ENCODE peak calls at places on chromosomes 11 and 22, in ten cellular contexts. One of them, this sample, is unnamed. For H3K9me2, the result is how much of the 10 kb centered on the place peaks cover.

GRCh38 chr22:30423296-30423958 is 2.1 kb upstream of the MTFP1 start:
- DNase-seq in HCT116: no peak
- DNase-seq in GM23248: peak
- DNase-seq in SK-N-SH: no peak
- DNase-seq in PC-3: no peak
- DNase-seq in OCI-LY7: peak
- DNase-seq in PC-9: no peak
- DNase-seq in Karpas-422: no peak
- DNase-seq in hepatocyte: peak
- DNase-seq in MM.1S: peak
- DNase-seq in this sample: peak

GRCh38 chr11:106988151-106988806 is 30.0 kb downstream of the GUCY1A2 start:
- DNase-seq in HCT116: no peak
- DNase-seq in GM23248: peak
- DNase-seq in SK-N-SH: no peak
- DNase-seq in PC-3: peak
- DNase-seq in OCI-LY7: no peak
- DNase-seq in PC-9: no peak
- DNase-seq in Karpas-422: peak
- DNase-seq in hepatocyte: peak
- DNase-seq in MM.1S: no peak
- DNase-seq in this sample: no peak

GRCh38 chr11:73347067-73347466 is 29.1 kb upstream of the RELT start:
- DNase-seq in HCT116: no peak
- DNase-seq in GM23248: no peak
- DNase-seq in SK-N-SH: no peak
- DNase-seq in PC-3: no peak
- DNase-seq in OCI-LY7: no peak
- DNase-seq in PC-9: no peak
- DNase-seq in Karpas-422: no peak
- DNase-seq in hepatocyte: no peak
- DNase-seq in MM.1S: no peak
- DNase-seq in this sample: no peak

GRCh38 chr11:81039916-81040530 is 1599.2 kb upstream of the TENM4 start:
- DNase-seq in HCT116: no peak
- DNase-seq in GM23248: no peak
- DNase-seq in SK-N-SH: no peak
- DNase-seq in PC-3: no peak
- DNase-seq in OCI-LY7: no peak
- DNase-seq in PC-9: no peak
- DNase-seq in Karpas-422: no peak
- DNase-seq in hepatocyte: peak
- DNase-seq in MM.1S: no peak
- DNase-seq in this sample: no peak

GRCh38 chr11:12698049-12698448 is 23.8 kb downstream of the TEAD1 start:
- DNase-seq in HCT116: no peak
- DNase-seq in GM23248: no peak
- DNase-seq in SK-N-SH: no peak
- DNase-seq in PC-3: no peak
- DNase-seq in OCI-LY7: peak
- DNase-seq in PC-9: no peak
- DNase-seq in Karpas-422: no peak
- DNase-seq in hepatocyte: no peak
- DNase-seq in MM.1S: no peak
- DNase-seq in this sample: peak

GRCh38 chr22:44671742-44672141 is 30.3 kb upstream of the PRR5 start:
- DNase-seq in HCT116: no peak
- DNase-seq in GM23248: peak
- DNase-seq in SK-N-SH: no peak
- DNase-seq in PC-3: no peak
- DNase-seq in OCI-LY7: no peak
- DNase-seq in PC-9: no peak
- DNase-seq in Karpas-422: no peak
- DNase-seq in hepatocyte: peak
- DNase-seq in MM.1S: no peak
- DNase-seq in this sample: no peak

GRCh38 chr22:49021097-49021925 is 806.4 kb downstream of the BRD1 start:
- DNase-seq in HCT116: no peak
- DNase-seq in GM23248: no peak
- DNase-seq in SK-N-SH: peak
- DNase-seq in PC-3: no peak
- DNase-seq in OCI-LY7: no peak
- DNase-seq in PC-9: no peak
- DNase-seq in Karpas-422: no peak
- DNase-seq in hepatocyte: no peak
- DNase-seq in MM.1S: no peak
- DNase-seq in this sample: no peak

GRCh38 chr11:58334708-58335107 is 24.2 kb downstream of the OR5B17 start:
- DNase-seq in HCT116: peak
- DNase-seq in GM23248: peak
- DNase-seq in SK-N-SH: no peak
- DNase-seq in PC-3: peak
- DNase-seq in OCI-LY7: no peak
- DNase-seq in PC-9: peak
- DNase-seq in Karpas-422: no peak
- DNase-seq in hepatocyte: no peak
- DNase-seq in MM.1S: no peak
- DNase-seq in this sample: no peak

GRCh38 chr11:132683602-132684001 is 848.7 kb downstream of the OPCML start:
- DNase-seq in HCT116: no peak
- DNase-seq in GM23248: peak
- DNase-seq in SK-N-SH: no peak
- DNase-seq in PC-3: no peak
- DNase-seq in OCI-LY7: no peak
- DNase-seq in PC-9: no peak
- DNase-seq in Karpas-422: no peak
- DNase-seq in hepatocyte: peak
- DNase-seq in MM.1S: no peak
- DNase-seq in this sample: no peak

GRCh38 chr11:17129003-17129402 is 51.5 kb upstream of the RPS13 start:
- DNase-seq in HCT116: no peak
- DNase-seq in GM23248: peak
- DNase-seq in SK-N-SH: no peak
- DNase-seq in PC-3: peak
- DNase-seq in OCI-LY7: no peak
- DNase-seq in PC-9: no peak
- DNase-seq in Karpas-422: no peak
- DNase-seq in hepatocyte: no peak
- DNase-seq in MM.1S: no peak
- DNase-seq in this sample: no peak

GRCh38 chr11:46422588-46422987 is 31.0 kb upstream of the CHRM4 start:
- DNase-seq in HCT116: no peak
- DNase-seq in GM23248: no peak
- DNase-seq in SK-N-SH: no peak
- DNase-seq in PC-3: no peak
- DNase-seq in OCI-LY7: no peak
- DNase-seq in PC-9: no peak
- DNase-seq in Karpas-422: no peak
- DNase-seq in hepatocyte: no peak
- DNase-seq in MM.1S: no peak
- DNase-seq in this sample: no peak

DNA sequence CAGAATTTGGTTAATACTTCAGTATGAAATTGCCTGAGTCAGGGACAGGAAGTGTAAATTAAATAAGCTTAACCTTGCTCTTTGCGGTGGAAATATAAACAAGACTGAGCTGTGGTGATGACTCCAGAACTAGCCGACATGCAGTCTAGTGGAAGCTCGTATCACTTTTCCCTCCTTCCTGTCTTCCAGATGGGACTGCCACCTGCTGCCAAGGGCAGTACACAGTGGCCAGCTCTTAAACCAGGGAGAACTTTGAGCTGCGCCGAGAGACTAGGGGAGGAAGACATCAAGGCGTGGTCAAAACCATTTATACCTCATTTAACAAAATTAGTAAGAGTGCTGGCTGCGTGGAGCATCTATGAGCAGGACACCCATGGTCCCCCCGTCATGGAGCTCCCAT is 31.3 kb upstream of the CTTN start:
- DNase-seq in HCT116: no peak
- DNase-seq in GM23248: no peak
- DNase-seq in SK-N-SH: no peak
- DNase-seq in PC-3: no peak
- DNase-seq in OCI-LY7: no peak
- DNase-seq in PC-9: no peak
- DNase-seq in Karpas-422: no peak
- DNase-seq in hepatocyte: no peak
- DNase-seq in MM.1S: no peak
- DNase-seq in this sample: no peak
- H3K9me2 ChIP-seq in HCT116: under half
- H3K9me2 ChIP-seq in GM23248: under half
- H3K9me2 ChIP-seq in SK-N-SH: under half
- H3K9me2 ChIP-seq in PC-3: under half
- H3K9me2 ChIP-seq in OCI-LY7: under half
- H3K9me2 ChIP-seq in PC-9: under half
- H3K9me2 ChIP-seq in Karpas-422: under half
- H3K9me2 ChIP-seq in hepatocyte: under half
- H3K9me2 ChIP-seq in MM.1S: under half
- H3K9me2 ChIP-seq in this sample: under half

GRCh38 chr22:32340437-32340836 is 17.2 kb upstream of the RFPL3 start:
- DNase-seq in HCT116: no peak
- DNase-seq in GM23248: no peak
- DNase-seq in SK-N-SH: no peak
- DNase-seq in PC-3: no peak
- DNase-seq in OCI-LY7: no peak
- DNase-seq in PC-9: no peak
- DNase-seq in Karpas-422: no peak
- DNase-seq in hepatocyte: no peak
- DNase-seq in MM.1S: no peak
- DNase-seq in this sample: no peak
- H3K9me2 ChIP-seq in HCT116: under half
- H3K9me2 ChIP-seq in GM23248: under half
- H3K9me2 ChIP-seq in SK-N-SH: under half
- H3K9me2 ChIP-seq in PC-3: under half
- H3K9me2 ChIP-seq in OCI-LY7: under half
- H3K9me2 ChIP-seq in PC-9: under half
- H3K9me2 ChIP-seq in Karpas-422: under half
- H3K9me2 ChIP-seq in hepatocyte: under half
- H3K9me2 ChIP-seq in MM.1S: under half
- H3K9me2 ChIP-seq in this sample: under half

GRCh38 chr11:35564246-35564595 is 38.8 kb upstream of the PAMR1 start:
- DNase-seq in HCT116: no peak
- DNase-seq in GM23248: no peak
- DNase-seq in SK-N-SH: no peak
- DNase-seq in PC-3: no peak
- DNase-seq in OCI-LY7: no peak
- DNase-seq in PC-9: no peak
- DNase-seq in Karpas-422: no peak
- DNase-seq in hepatocyte: no peak
- DNase-seq in MM.1S: no peak
- DNase-seq in this sample: no peak
- H3K9me2 ChIP-seq in HCT116: under half
- H3K9me2 ChIP-seq in GM23248: under half
- H3K9me2 ChIP-seq in SK-N-SH: under half
- H3K9me2 ChIP-seq in PC-3: under half
- H3K9me2 ChIP-seq in OCI-LY7: under half
- H3K9me2 ChIP-seq in PC-9: under half
- H3K9me2 ChIP-seq in Karpas-422: under half
- H3K9me2 ChIP-seq in hepatocyte: under half
- H3K9me2 ChIP-seq in MM.1S: under half
- H3K9me2 ChIP-seq in this sample: under half

GRCh38 chr11:88508808-88509581 is 171.5 kb upstream of the CTSC start:
- DNase-seq in HCT116: no peak
- DNase-seq in GM23248: peak
- DNase-seq in SK-N-SH: peak
- DNase-seq in PC-3: no peak
- DNase-seq in OCI-LY7: no peak
- DNase-seq in PC-9: peak
- DNase-seq in Karpas-422: no peak
- DNase-seq in hepatocyte: peak
- DNase-seq in MM.1S: no peak
- DNase-seq in this sample: peak
- H3K9me2 ChIP-seq in HCT116: under half
- H3K9me2 ChIP-seq in GM23248: under half
- H3K9me2 ChIP-seq in SK-N-SH: under half
- H3K9me2 ChIP-seq in PC-3: under half
- H3K9me2 ChIP-seq in OCI-LY7: under half
- H3K9me2 ChIP-seq in PC-9: under half
- H3K9me2 ChIP-seq in Karpas-422: under half
- H3K9me2 ChIP-seq in hepatocyte: under half
- H3K9me2 ChIP-seq in MM.1S: under half
- H3K9me2 ChIP-seq in this sample: under half

GRCh38 chr11:76589477-76589876 is 81.1 kb downstream of the LRRC32 start:
- DNase-seq in HCT116: no peak
- DNase-seq in GM23248: no peak
- DNase-seq in SK-N-SH: peak
- DNase-seq in PC-3: no peak
- DNase-seq in OCI-LY7: no peak
- DNase-seq in PC-9: no peak
- DNase-seq in Karpas-422: no peak
- DNase-seq in hepatocyte: no peak
- DNase-seq in MM.1S: no peak
- DNase-seq in this sample: no peak
- H3K9me2 ChIP-seq in HCT116: under half
- H3K9me2 ChIP-seq in GM23248: under half
- H3K9me2 ChIP-seq in SK-N-SH: under half
- H3K9me2 ChIP-seq in PC-3: under half
- H3K9me2 ChIP-seq in OCI-LY7: under half
- H3K9me2 ChIP-seq in PC-9: under half
- H3K9me2 ChIP-seq in Karpas-422: under half
- H3K9me2 ChIP-seq in hepatocyte: under half
- H3K9me2 ChIP-seq in MM.1S: under half
- H3K9me2 ChIP-seq in this sample: under half

GRCh38 chr11:126495806-126496205 is 140.3 kb downstream of the ST3GAL4 start:
- DNase-seq in HCT116: no peak
- DNase-seq in GM23248: no peak
- DNase-seq in SK-N-SH: peak
- DNase-seq in PC-3: no peak
- DNase-seq in OCI-LY7: no peak
- DNase-seq in PC-9: no peak
- DNase-seq in Karpas-422: no peak
- DNase-seq in hepatocyte: no peak
- DNase-seq in MM.1S: no peak
- DNase-seq in this sample: no peak
- H3K9me2 ChIP-seq in HCT116: under half
- H3K9me2 ChIP-seq in GM23248: under half
- H3K9me2 ChIP-seq in SK-N-SH: under half
- H3K9me2 ChIP-seq in PC-3: under half
- H3K9me2 ChIP-seq in OCI-LY7: under half
- H3K9me2 ChIP-seq in PC-9: under half
- H3K9me2 ChIP-seq in Karpas-422: under half
- H3K9me2 ChIP-seq in hepatocyte: under half
- H3K9me2 ChIP-seq in MM.1S: under half
- H3K9me2 ChIP-seq in this sample: under half

This sample was measured in GM23338.